ENCODE peak calls at places on chromosomes 4 and X, in four cellular contexts. O is HCT116, Y is upper lobe of left lung, W is GM12878. T is an unnamed sample.

GRCh38 chr4:123412700-123413512 is 16.3 kb downstream of the SPRY1 start:
- ATAC-seq in Y (no peak), W (peak; percentile 49), O (no peak), T (no peak)

GRCh38 chrX:31199770-31200114 is 127.9 kb upstream of the FTHL17 start:
- ATAC-seq in W (no peak), O (no peak), Y (peak; percentile 63), T (no peak)

GRCh38 chrX:47629419-47630210 is at the start of gene CFP:
- ATAC-seq in Y (no peak), O (no peak), W (peak; percentile 54), T (peak; percentile 17)

GRCh38 chr4:168765726-168766125 is 244.3 kb downstream of the CBR4 start:
- ATAC-seq in W (no peak), O (peak; percentile 47), Y (peak; percentile 44), T (peak; percentile 63)

GRCh38 chrX:65517923-65518322 is 16.7 kb downstream of the LAS1L start:
- ATAC-seq in Y (no peak), O (no peak), W (no peak), T (no peak)

GRCh38 chr4:177490769-177491168 is 48.5 kb upstream of the AGA start:
- ATAC-seq in Y (no peak), W (no peak), O (no peak), T (no peak)

GRCh38 chrX:13483773-13484172 is 85.6 kb upstream of the EGFL6 start:
- ATAC-seq in Y (no peak), O (no peak), W (no peak), T (no peak)

GRCh38 chr4:88012652-88013051 is 5.2 kb downstream of the PKD2 start:
- ATAC-seq in W (peak; percentile 76), O (no peak), Y (no peak), T (no peak)

GRCh38 chrX:150841466-150842197 is 56.8 kb downstream of the CD99L2 start:
- ATAC-seq in O (no peak), Y (no peak), W (no peak), T (no peak)

GRCh38 chr4:94947681-94948108 is 189.9 kb downstream of the BMPR1B start:
- ATAC-seq in O (peak; percentile 53), W (no peak), Y (peak; percentile 51), T (no peak)

GRCh38 chr4:159598602-159599001 is 495.7 kb downstream of the RAPGEF2 start:
- ATAC-seq in O (no peak), Y (no peak), W (no peak), T (no peak)

GRCh38 chr4:40940764-40941163 is 191.0 kb downstream of the NSUN7 start:
- ATAC-seq in Y (no peak), W (no peak), O (no peak), T (peak; percentile 45)

GRCh38 chr4:184150102-184150839 is 67.4 kb downstream of the ENPP6 start:
- ATAC-seq in W (no peak), Y (peak; percentile 80), O (no peak), T (no peak)

GRCh38 chr4:14877246-14878220 is 124.7 kb upstream of the CPEB2 start:
- ATAC-seq in W (peak; percentile 21), Y (peak; percentile 58), O (no peak), T (peak; percentile 61)

GRCh38 chr4:99868126-99868596 is 26.1 kb downstream of the LAMTOR3 start:
- ATAC-seq in W (peak; percentile 66), Y (no peak), O (no peak), T (peak; percentile 60)

GRCh38 chr4:183348706-183349659 is 26.8 kb upstream of the CLDN24 start:
- ATAC-seq in O (peak; percentile 65), Y (no peak), W (peak; percentile 49), T (no peak)

GRCh38 chr4:89331197-89331596 is 23.6 kb upstream of the GPRIN3 start:
- ATAC-seq in Y (no peak), O (no peak), W (no peak), T (no peak)

GRCh38 chr4:80017125-80017854 is 55.7 kb downstream of the ANTXR2 start:
- ATAC-seq in W (peak; percentile 43), Y (no peak), O (no peak), T (no peak)

GRCh38 chrX:136166221-136166855 is 19.0 kb downstream of the FHL1 start:
- ATAC-seq in Y (no peak), W (no peak), O (no peak), T (no peak)
- TF ChIP-seq POLR2AphosphoS5 in Y (no peak), W (no peak), O (no peak), T (no peak)

DNA sequence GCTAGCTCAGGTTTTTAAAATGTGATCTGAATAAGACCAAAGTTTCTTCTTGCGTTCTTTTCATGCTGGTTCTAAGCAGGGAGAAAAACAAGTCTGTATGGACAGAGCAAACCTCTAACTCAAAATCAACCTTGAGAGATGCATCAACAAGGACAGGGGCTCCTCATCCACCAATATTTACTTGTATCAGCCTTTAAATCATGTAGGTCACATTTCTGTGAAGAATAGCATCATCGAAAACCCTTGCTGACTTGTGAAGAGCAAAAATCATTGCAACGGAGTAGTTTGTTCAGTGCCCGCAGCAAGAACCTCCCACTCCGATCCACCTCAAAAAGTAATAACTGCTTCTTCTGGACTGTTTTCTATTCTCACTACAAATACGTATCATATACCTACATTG is 1.2 kb downstream of the ATP10D start:
- ATAC-seq in O (no peak), W (peak; percentile 2), Y (no peak), T (no peak)
- TF ChIP-seq POLR2AphosphoS5 in O (no peak), W (no peak), Y (no peak), T (peak; percentile 12)

DNA sequence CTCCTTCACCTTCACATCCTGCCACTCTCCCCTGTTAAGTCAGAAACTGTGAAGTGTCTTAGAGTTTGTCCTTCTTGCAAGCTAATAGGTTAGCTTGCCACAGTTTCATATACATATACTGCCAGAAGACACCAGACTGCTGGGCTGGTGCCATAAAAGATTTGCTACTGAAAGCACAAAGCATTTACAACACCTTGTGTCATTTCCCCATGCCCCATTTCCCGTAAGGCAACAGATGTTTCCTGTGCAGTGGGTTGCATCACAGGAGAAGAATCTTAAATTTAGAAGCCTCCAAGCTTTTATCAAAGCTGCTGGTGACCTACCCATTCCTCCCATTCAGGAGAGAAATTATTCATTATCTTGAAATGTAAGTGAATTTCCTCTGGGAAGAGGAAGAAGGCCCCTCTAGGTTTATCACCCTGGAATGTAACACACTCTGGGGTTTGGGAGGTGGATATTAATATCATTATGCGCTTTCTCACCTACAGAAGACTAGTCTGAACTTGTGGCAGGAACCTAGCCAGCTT is 34.5 kb upstream of the RAB33B start:
- ATAC-seq in O (no peak), Y (peak; percentile 67), W (peak; percentile 27), T (peak; percentile 81)
- TF ChIP-seq POLR2AphosphoS5 in O (no peak), Y (peak; percentile 56), W (no peak), T (peak; percentile 79)

DNA sequence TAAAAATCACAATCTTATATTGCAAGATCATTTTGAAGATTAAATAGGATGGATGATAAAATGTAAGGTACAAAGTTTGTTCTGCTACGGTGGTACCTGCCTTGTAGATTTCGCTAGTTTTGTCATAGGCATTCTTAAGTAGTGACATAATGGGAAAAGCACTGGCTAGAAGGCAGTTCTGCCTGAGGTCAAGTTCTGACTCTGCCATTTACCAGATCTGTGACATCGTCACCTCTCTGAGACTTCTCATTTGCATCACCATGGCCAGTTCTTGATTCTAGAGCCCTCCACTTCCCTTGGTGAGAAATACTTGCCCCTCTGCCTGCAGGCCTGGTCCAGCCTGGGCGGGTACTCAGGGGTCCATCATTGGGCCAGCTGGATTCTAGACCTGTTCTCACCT is 85.2 kb downstream of the HS3ST1 start:
- ATAC-seq in Y (no peak), O (no peak), W (no peak), T (no peak)
- TF ChIP-seq POLR2AphosphoS5 in Y (no peak), O (no peak), W (no peak), T (no peak)

T was measured in gastroesophageal sphincter.